ENCODE peak calls at places on chromosomes 7 and 10, in five cellular contexts. D is HCT116, I is HepG2, Y is K562, N is GM12878. P is an unnamed sample.

GRCh38 chr7:155807805-155808550 is 4.3 kb downstream of the SHH start:
- DNase-seq in I (peak), D (no peak), Y (no peak), N (no peak), P (no peak)

GRCh38 chr7:137990251-137990901 is 11.5 kb downstream of the CREB3L2 start:
- DNase-seq in Y (no peak), I (no peak), N (no peak), D (no peak), P (no peak)

GRCh38 chr7:140611641-140612040 is 29.0 kb downstream of the DENND2A start:
- DNase-seq in Y (no peak), D (no peak), I (no peak), N (no peak), P (no peak)

GRCh38 chr10:4778761-4779160 is 47.2 kb upstream of the AKR1E2 start:
- DNase-seq in Y (no peak), I (no peak), D (no peak), N (no peak), P (no peak)

GRCh38 chr7:117470777-117471176 is 9.0 kb upstream of the CFTR start:
- DNase-seq in I (no peak), Y (no peak), D (no peak), N (peak), P (no peak)

GRCh38 chr10:96468845-96469244 is 44.9 kb downstream of the TLL2 start:
- DNase-seq in I (no peak), N (no peak), D (no peak), Y (no peak), P (no peak)

GRCh38 chr7:137890449-137890916 is 43.7 kb upstream of the DGKI start:
- DNase-seq in D (no peak), I (no peak), Y (no peak), N (no peak), P (no peak)

GRCh38 chr10:69899727-69900595 is 98.3 kb downstream of the COL13A1 start:
- DNase-seq in I (no peak), N (no peak), Y (no peak), D (no peak), P (no peak)

GRCh38 chr7:582931-583330 is 63.3 kb upstream of the PDGFA start:
- DNase-seq in I (no peak), Y (no peak), D (no peak), N (no peak), P (no peak)

GRCh38 chr7:87100326-87100725 is 40.9 kb upstream of the ELAPOR2 start:
- DNase-seq in D (no peak), Y (no peak), N (no peak), I (no peak), P (no peak)

GRCh38 chr10:99560277-99561126 is 27.8 kb downstream of the NKX2-3 start:
- DNase-seq in Y (peak), D (peak), I (peak), N (no peak), P (peak)

GRCh38 chr7:102101111-102101551 is 185.5 kb upstream of the SH2B2 start:
- DNase-seq in D (no peak), Y (no peak), N (no peak), I (no peak), P (no peak)

GRCh38 chr7:47600199-47601118 is 18.5 kb upstream of the TNS3 start:
- DNase-seq in Y (no peak), I (no peak), D (no peak), N (no peak), P (no peak)

GRCh38 chr10:101816913-101817541 is 1.2 kb downstream of the OGA start:
- DNase-seq in D (no peak), I (no peak), N (no peak), Y (no peak), P (no peak)

GRCh38 chr10:88979153-88979562 is 11.4 kb upstream of the FAS start:
- DNase-seq in Y (no peak), I (no peak), D (no peak), N (no peak), P (no peak)

GRCh38 chr10:59654007-59654406 is 55.6 kb downstream of the SLC16A9 start:
- DNase-seq in N (no peak), Y (no peak), D (no peak), I (no peak), P (no peak)

GRCh38 chr7:93442478-93443224 is 131.9 kb downstream of the CALCR start:
- DNase-seq in I (peak), Y (peak), D (peak), N (no peak), P (peak)

GRCh38 chr10:35336921-35337741 is 822 bp downstream of the CCNY start:
- DNase-seq in I (peak), Y (no peak), D (no peak), N (no peak), P (no peak)

GRCh38 chr7:66921918-66922486 is 977 bp downstream of the TMEM248 start:
- DNase-seq in I (peak), N (peak), Y (peak), D (no peak), P (no peak)

GRCh38 chr10:92712016-92712889 is 22.5 kb downstream of the HHEX start:
- DNase-seq in Y (no peak), N (peak), D (no peak), I (no peak), P (no peak)

GRCh38 chr7:105810556-105810955 is 65.8 kb downstream of the ATXN7L1 start:
- DNase-seq in D (no peak), Y (no peak), I (no peak), N (no peak), P (no peak)

GRCh38 chr7:92768501-92769360 is 67.6 kb downstream of the CDK6 start:
- DNase-seq in Y (no peak), D (no peak), I (no peak), N (peak), P (no peak)

GRCh38 chr7:40604601-40605438 is 470.0 kb downstream of the SUGCT start:
- DNase-seq in I (peak), D (peak), N (no peak), Y (peak), P (peak)

GRCh38 chr10:122245897-122246296 is 25.2 kb upstream of the BTBD16 start:
- DNase-seq in Y (no peak), N (no peak), D (no peak), I (no peak), P (no peak)

GRCh38 chr7:87735360-87735759 is 107.2 kb downstream of the RUNDC3B start:
- DNase-seq in D (no peak), N (no peak), I (no peak), Y (no peak), P (no peak)

GRCh38 chr10:78777466-78778256 is 291.1 kb upstream of the ZMIZ1 start:
- DNase-seq in D (no peak), Y (no peak), I (no peak), N (no peak), P (no peak)

GRCh38 chr10:110387983-110388681 is 83.4 kb upstream of the SMNDC1 start:
- DNase-seq in D (no peak), Y (no peak), I (no peak), N (peak), P (no peak)

GRCh38 chr10:52146766-52147165 is 167.3 kb upstream of the DKK1 start:
- DNase-seq in I (no peak), N (no peak), Y (no peak), D (no peak), P (no peak)

GRCh38 chr10:19847321-19847720 is 31.1 kb downstream of the PLXDC2 start:
- DNase-seq in Y (no peak), D (no peak), I (no peak), N (no peak), P (no peak)

GRCh38 chr10:70847666-70848360 is 32.1 kb downstream of the SGPL1 start:
- DNase-seq in I (no peak), D (no peak), Y (no peak), N (no peak), P (no peak)

GRCh38 chr7:50496541-50496940 is 46.4 kb upstream of the FIGNL1 start:
- DNase-seq in D (no peak), I (no peak), Y (no peak), N (no peak), P (no peak)

DNA sequence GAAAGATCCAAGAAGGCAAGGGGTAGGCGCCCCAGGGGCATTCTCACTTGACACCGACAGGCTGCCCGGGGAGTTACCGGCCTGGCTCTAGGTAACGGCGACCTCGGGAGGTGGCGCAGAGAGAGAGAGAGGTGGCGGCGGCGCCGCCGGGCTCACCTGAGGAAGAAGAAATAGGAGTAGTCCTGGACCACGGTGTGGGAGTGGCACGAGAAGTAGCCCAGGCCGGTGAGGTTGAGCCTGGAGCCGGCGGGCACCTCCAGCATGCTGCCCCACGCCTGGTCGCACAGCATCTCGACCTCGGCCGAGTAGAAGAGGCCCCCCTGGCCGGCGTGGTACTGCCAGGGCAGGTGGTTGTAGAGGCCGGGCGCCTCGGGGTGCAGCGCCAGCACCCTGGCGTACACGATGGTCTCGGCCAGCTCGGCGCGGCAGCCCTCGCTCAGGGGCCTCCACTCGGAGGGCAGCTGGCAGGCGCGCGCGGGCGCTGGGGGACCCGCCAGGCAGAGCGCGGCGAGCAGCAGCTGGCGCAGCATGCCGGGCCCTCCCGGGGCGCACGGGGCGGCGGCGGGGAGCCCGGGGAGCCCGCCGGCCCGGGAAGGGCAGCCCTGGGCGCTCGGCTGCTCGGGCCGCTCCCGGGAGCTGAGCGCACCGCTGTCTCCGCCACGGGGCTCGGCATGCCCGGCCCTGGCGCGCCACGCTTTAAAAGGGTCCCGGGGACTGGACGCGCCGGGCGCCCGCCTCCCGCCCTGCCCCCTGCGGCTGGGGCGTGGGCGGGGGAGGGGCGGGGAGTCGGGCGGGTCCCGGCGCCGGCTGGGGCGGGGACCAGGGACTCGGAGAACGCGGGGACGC is at the start of gene CCDC3:
- DNase-seq in Y (peak), D (no peak), N (no peak), I (no peak), P (peak)
- TF ChIP-seq SIN3A in Y (no peak), D (no peak), N (no peak), I (no peak), P (no peak)

GRCh38 chr7:107663196-107663595 is 2.6 kb downstream of the SLC26A4 start:
- DNase-seq in D (no peak), I (no peak), N (no peak), Y (no peak), P (no peak)

GRCh38 chr7:107660381-107661080 is at the start of gene SLC26A4:
- DNase-seq in D (no peak), N (no peak), I (no peak), Y (no peak), P (peak)

GRCh38 chr7:107659666-107660065 is 962 bp upstream of the SLC26A4 start:
- DNase-seq in N (no peak), D (peak), Y (no peak), I (no peak), P (no peak)

GRCh38 chr7:107661081-107661864 is 645 bp downstream of the SLC26A4 start:
- DNase-seq in N (no peak), I (peak), Y (no peak), D (no peak), P (no peak)

DNA sequence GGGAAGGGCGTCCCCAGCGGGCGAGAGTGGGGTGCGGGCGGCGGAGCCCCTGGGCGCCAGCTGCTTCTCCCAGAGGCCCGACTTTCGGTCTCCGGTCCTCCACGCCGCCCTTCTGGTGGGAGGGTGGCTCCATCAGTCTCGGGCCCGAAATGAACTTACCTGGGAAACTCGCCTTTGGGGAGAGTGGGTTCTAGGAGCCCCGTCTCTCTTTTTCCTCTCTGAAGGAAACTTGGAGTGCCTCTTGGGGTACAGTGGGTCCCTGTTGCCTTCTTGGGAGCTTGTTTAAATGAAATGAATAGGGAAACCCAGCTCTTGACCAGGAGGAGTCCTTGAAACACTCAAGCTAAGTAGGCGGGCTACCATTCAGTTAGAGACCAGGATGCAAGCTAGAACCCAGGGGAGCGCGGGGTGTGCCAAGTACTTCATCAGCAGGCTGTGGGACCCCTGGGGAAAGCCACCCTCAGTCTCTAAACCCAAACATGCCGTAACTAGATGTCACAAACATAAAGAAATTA is 1.3 kb downstream of the SLC26A4 start:
- DNase-seq in D (no peak), N (no peak), Y (no peak), I (no peak), P (no peak)
- TF ChIP-seq EZH2 in D (no peak), N (no peak), Y (no peak), I (no peak), P (no peak)

GRCh38 chr7:127287133-127287532 is 34.4 kb upstream of the GRM8 start:
- DNase-seq in Y (no peak), I (no peak), D (no peak), N (no peak), P (no peak)

DNA sequence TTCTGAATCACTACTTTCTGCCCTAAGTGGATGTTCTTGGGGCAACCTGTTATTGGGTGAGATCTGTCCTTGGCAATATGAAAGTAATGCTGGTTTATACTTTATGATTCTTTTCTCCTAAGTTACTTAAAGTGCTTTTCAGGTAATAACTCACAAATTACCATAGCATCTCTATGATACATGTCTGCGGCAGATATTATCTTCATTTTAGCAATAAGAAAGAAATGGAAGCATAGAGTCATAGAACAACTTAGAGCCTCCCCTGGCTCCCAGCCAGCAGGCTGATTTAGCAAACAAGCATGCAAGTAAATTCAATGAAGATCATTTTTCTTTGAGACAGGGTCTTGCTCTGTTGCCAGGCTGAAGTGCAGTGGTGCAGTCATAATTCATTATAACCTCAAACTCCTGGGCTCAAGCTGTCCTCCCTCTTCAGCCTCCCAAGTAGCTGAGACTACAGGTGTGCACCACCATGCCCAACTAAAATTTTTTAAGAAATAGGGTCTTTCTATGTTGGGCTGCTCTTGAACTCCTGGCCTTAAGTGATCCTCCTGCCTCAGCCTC is 38.1 kb upstream of the GRM8 start:
- DNase-seq in I (no peak), D (no peak), N (no peak), Y (no peak), P (no peak)
- TF ChIP-seq SIN3A in I (no peak), D (no peak), N (no peak), Y (no peak), P (no peak)

GRCh38 chr7:27143022-27143949 is at the start of gene HOXA5:
- DNase-seq in N (no peak), D (no peak), I (peak), Y (no peak), P (peak)
- TF ChIP-seq EZH2 in N (no peak), D (no peak), I (no peak), Y (no peak), P (peak)

GRCh38 chr10:118808601-118809371 is 54.0 kb upstream of the CACUL1 start:
- DNase-seq in I (no peak), D (no peak), Y (no peak), N (no peak), P (no peak)
- TF ChIP-seq SIN3A in I (no peak), D (no peak), Y (no peak), N (no peak), P (no peak)

DNA sequence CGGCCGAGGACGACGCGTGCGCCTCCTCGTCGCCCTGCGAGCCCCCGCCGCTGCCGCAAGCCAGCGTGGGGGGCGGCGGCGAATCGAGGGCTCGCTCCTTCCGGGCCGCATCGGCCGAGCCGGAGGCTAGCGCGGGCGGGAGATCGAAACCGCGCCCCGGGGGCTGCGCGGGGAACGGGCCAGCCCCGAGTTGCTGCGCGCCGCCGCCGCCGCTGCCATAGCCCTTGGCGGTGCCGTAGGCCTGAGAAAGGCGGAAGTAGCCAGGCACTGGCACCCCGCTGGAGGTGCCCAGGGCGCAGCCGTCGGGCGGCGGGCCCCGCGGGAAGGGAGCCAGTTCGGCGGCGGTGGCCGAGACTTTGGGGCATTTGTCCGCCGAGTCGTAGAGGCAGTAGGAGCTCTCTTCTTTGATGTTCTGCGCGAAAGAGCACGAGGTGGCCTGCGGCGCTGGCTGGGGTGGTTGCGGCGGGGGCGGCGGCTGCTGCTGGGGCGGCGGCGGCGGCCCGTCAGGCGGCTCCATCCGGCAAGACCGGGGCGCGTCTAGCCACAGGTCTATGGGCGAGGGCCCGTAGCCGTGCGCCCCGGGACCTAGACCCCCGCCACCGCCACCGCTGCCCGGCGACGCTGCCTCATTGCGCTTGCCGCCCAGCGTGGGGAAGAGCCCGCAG is 576 bp downstream of the HOXA10 start:
- DNase-seq in N (no peak), Y (no peak), D (no peak), I (no peak), P (peak)
- TF ChIP-seq EZH2 in N (no peak), Y (no peak), D (no peak), I (no peak), P (peak)

P was measured in H1.